ENCODE peak calls at places on chromosomes 13 and 19, in eight cellular contexts. N is upper lobe of right lung; L is amniotic stem cell; D is stimulated activated CD4-positive, alpha-beta T cell treated with anti-CD3 and anti-CD28 coated beads, Interleukin-2, amount 100 ng/mL, for 48 hours; O is progenitor cell of endocrine pancreas; C is tibial artery; B is NCI-H1092 treated with DMSO at 0.1 percent for 48 hours; I is stimulated activated CD8-positive, alpha-beta memory T cell treated with anti-CD3 and anti-CD28 coated beads, Interleukin-2, amount 100 ng/mL, for 1 hour. M is an unnamed sample.

GRCh38 chr19:44905437-44906160 is at the start of gene APOE:
- DNase-seq in O (no peak), N (no peak), I (no peak), B (no peak), C (no peak), L (no peak), D (no peak), M (peak; percentile 58)

GRCh38 chr19:49718511-49718910 is 27.6 kb downstream of the CPT1C start:
- DNase-seq in L (no peak), I (no peak), C (no peak), B (no peak), N (no peak), D (no peak), O (no peak), M (no peak)

GRCh38 chr19:19338082-19338481 is 17.5 kb downstream of the MAU2 start:
- DNase-seq in D (no peak), N (no peak), I (no peak), O (no peak), C (no peak), B (no peak), L (no peak), M (no peak)

GRCh38 chr13:110634558-110634957 is 19.2 kb downstream of the NAXD start:
- DNase-seq in O (no peak), C (no peak), L (no peak), I (no peak), N (no peak), B (no peak), D (no peak), M (no peak)

GRCh38 chr13:70960841-70961443 is 852.7 kb upstream of the KLHL1 start:
- DNase-seq in I (no peak), D (no peak), L (peak; percentile 0), N (no peak), C (no peak), O (no peak), B (peak; percentile 53), M (peak; percentile 69)

GRCh38 chr13:50892162-50892944 is 17.2 kb upstream of the RNASEH2B start:
- DNase-seq in I (no peak), O (no peak), C (no peak), B (no peak), N (no peak), L (no peak), D (no peak), M (no peak)

GRCh38 chr19:7970716-7971448 is 27.4 kb upstream of the TIMM44 start:
- DNase-seq in D (peak; percentile 32), I (no peak), B (peak; percentile 17), L (no peak), N (no peak), C (no peak), O (peak; percentile 48), M (peak; percentile 73)

GRCh38 chr19:42224940-42225717 is 5.0 kb downstream of the ZNF526 start:
- DNase-seq in D (no peak), O (no peak), I (no peak), N (no peak), C (no peak), L (no peak), B (no peak), M (no peak)

GRCh38 chr19:50830266-50831025 is 2.9 kb downstream of the KLK15 start:
- DNase-seq in B (no peak), L (no peak), D (no peak), O (no peak), I (no peak), N (no peak), C (no peak), M (no peak)

GRCh38 chr13:59801107-59801880 is 362.4 kb downstream of the DIAPH3 start:
- DNase-seq in O (no peak), C (no peak), I (no peak), D (no peak), N (no peak), B (no peak), L (no peak), M (no peak)

GRCh38 chr13:105597573-105597972 is 937.9 kb downstream of the EFNB2 start:
- DNase-seq in D (no peak), B (no peak), N (no peak), C (no peak), L (no peak), I (no peak), O (no peak), M (no peak)

GRCh38 chr13:112526146-112526853 is 61.7 kb downstream of the TUBGCP3 start:
- DNase-seq in O (no peak), C (no peak), D (no peak), B (no peak), N (no peak), L (no peak), I (no peak), M (no peak)

GRCh38 chr19:58559275-58560006 is 1.0 kb upstream of the UBE2M start:
- DNase-seq in O (peak; percentile 74), B (no peak), L (no peak), N (peak; percentile 96), D (peak; percentile 70), C (peak; percentile 97), I (no peak), M (peak; percentile 96)

GRCh38 chr19:5006821-5007220 is 37.9 kb downstream of the KDM4B start:
- DNase-seq in B (no peak), D (no peak), L (no peak), O (no peak), N (no peak), I (no peak), C (no peak), M (no peak)

GRCh38 chr13:41565221-41565620 is 107.9 kb downstream of the RGCC start:
- DNase-seq in B (no peak), D (no peak), O (no peak), N (no peak), L (peak; percentile 60), I (no peak), C (no peak), M (no peak)

GRCh38 chr13:94073006-94073744 is 406.3 kb downstream of the DCT start:
- DNase-seq in N (no peak), I (no peak), O (no peak), L (peak; percentile 48), D (no peak), B (peak; percentile 7), C (no peak), M (no peak)

GRCh38 chr19:7415163-7415856 is 66.6 kb downstream of the ARHGEF18 start:
- DNase-seq in I (no peak), C (no peak), B (no peak), N (peak; percentile 83), L (no peak), D (no peak), O (no peak), M (no peak)

GRCh38 chr13:71712988-71713653 is 153.9 kb downstream of the DACH1 start:
- DNase-seq in C (no peak), L (no peak), O (no peak), N (no peak), D (no peak), I (no peak), B (peak; percentile 9), M (peak; percentile 36)

GRCh38 chr19:2150794-2151338 is 500 bp downstream of the AP3D1 start:
- DNase-seq in B (no peak), O (peak; percentile 29), L (no peak), D (no peak), I (no peak), C (no peak), N (peak; percentile 79), M (no peak)

GRCh38 chr19:5571777-5572176 is 4.0 kb upstream of the TINCR start:
- DNase-seq in L (no peak), C (no peak), B (no peak), I (no peak), O (no peak), D (no peak), N (no peak), M (no peak)

GRCh38 chr19:1042689-1043511 is 3.0 kb downstream of the ABCA7 start:
- DNase-seq in I (no peak), L (no peak), C (no peak), N (no peak), O (no peak), B (peak; percentile 61), D (no peak), M (no peak)

GRCh38 chr19:51354103-51354741 is 12.0 kb downstream of the ETFB start:
- DNase-seq in L (no peak), I (no peak), B (no peak), O (no peak), C (no peak), D (no peak), N (no peak), M (no peak)

GRCh38 chr19:49549045-49549444 is 21.2 kb downstream of the RCN3 start:
- DNase-seq in C (no peak), N (no peak), O (no peak), D (no peak), L (no peak), B (no peak), I (no peak), M (no peak)

GRCh38 chr19:46863818-46864629 is 3.2 kb downstream of the ARHGAP35 start:
- DNase-seq in B (peak; percentile 7), N (peak; percentile 73), C (no peak), L (no peak), D (no peak), O (no peak), I (no peak), M (peak; percentile 63)

GRCh38 chr13:26897706-26898550 is 137.3 kb upstream of the GPR12 start:
- DNase-seq in L (no peak), O (no peak), I (no peak), C (no peak), D (no peak), N (no peak), B (no peak), M (no peak)

GRCh38 chr19:29497241-29497640 is 28.6 kb upstream of the VSTM2B start:
- DNase-seq in N (peak; percentile 30), O (no peak), D (no peak), L (no peak), C (peak; percentile 42), B (no peak), I (no peak), M (no peak)

GRCh38 chr13:45337395-45337794 is 3.6 kb downstream of the TPT1 start:
- DNase-seq in N (no peak), I (no peak), O (no peak), B (no peak), C (no peak), L (no peak), D (no peak), M (no peak)

GRCh38 chr19:23436318-23436717 is 41.0 kb upstream of the ZNF91 start:
- DNase-seq in O (no peak), C (no peak), N (no peak), I (no peak), B (no peak), D (no peak), L (no peak), M (peak; percentile 48)

GRCh38 chr19:17505218-17505617 is 6.2 kb upstream of the PGLS start:
- DNase-seq in L (no peak), D (no peak), I (no peak), B (no peak), O (no peak), N (no peak), C (no peak), M (no peak)

GRCh38 chr19:46040952-46041500 is at the start of gene IGFL4:
- DNase-seq in N (no peak), B (no peak), L (no peak), O (no peak), C (no peak), I (no peak), D (no peak), M (no peak)

GRCh38 chr19:52786078-52786463 is 520 bp downstream of the ZNF600 start:
- DNase-seq in N (peak; percentile 65), C (no peak), B (no peak), I (no peak), L (no peak), D (peak; percentile 3), O (peak; percentile 12), M (no peak)

GRCh38 chr13:36766295-36766694 is 52.7 kb upstream of the RFXAP start:
- DNase-seq in D (no peak), N (no peak), L (no peak), I (no peak), B (no peak), C (no peak), O (no peak), M (no peak)

GRCh38 chr13:106527806-106528205 is 7.7 kb downstream of the EFNB2 start:
- DNase-seq in I (no peak), N (no peak), D (no peak), B (no peak), C (no peak), O (no peak), L (no peak), M (peak; percentile 63)

GRCh38 chr19:45508931-45509691 is 1.8 kb downstream of the VASP start:
- DNase-seq in O (no peak), N (peak; percentile 84), D (no peak), I (no peak), C (peak; percentile 96), L (peak; percentile 42), B (no peak), M (peak; percentile 27)